ENCODE peak calls at places on chromosomes 1 and 21, in four cellular contexts. V is neuronal stem cell, P is IMR-90, W is trophoblast cell. T is an unnamed sample.

GRCh38 chr1:31897534-31898100 is 40.6 kb downstream of the PTP4A2 start:
- DNase-seq in P (no peak), V (no peak), W (no peak), T (no peak)

GRCh38 chr1:155127105-155127671 is 488 bp upstream of the EFNA1 start:
- DNase-seq in W (peak), V (no peak), P (peak), T (peak)

GRCh38 chr1:113226118-113226517 is 153.1 kb downstream of the LRIG2 start:
- DNase-seq in W (no peak), V (no peak), P (no peak), T (no peak)

GRCh38 chr1:51792864-51793263 is 85.7 kb downstream of the NRDC start:
- DNase-seq in W (no peak), P (peak), V (no peak), T (no peak)

GRCh38 chr1:38418195-38419030 is 371.8 kb upstream of the POU3F1 start:
- DNase-seq in V (peak), W (no peak), P (no peak), T (no peak)

GRCh38 chr1:17245926-17246325 is 3.0 kb upstream of the PADI3 start:
- DNase-seq in P (no peak), W (no peak), V (no peak), T (no peak)

GRCh38 chr1:95742591-95743089 is 508.6 kb downstream of the RWDD3 start:
- DNase-seq in W (no peak), V (no peak), P (peak), T (peak)

GRCh38 chr1:174690266-174690665 is 242.5 kb downstream of the GPR52 start:
- DNase-seq in P (no peak), W (no peak), V (no peak), T (no peak)

GRCh38 chr1:172431721-172432192 is 11.3 kb downstream of the C1orf105 start:
- DNase-seq in W (peak), P (no peak), V (no peak), T (peak)

GRCh38 chr1:17046043-17046657 is 7.7 kb downstream of the SDHB start:
- DNase-seq in P (peak), W (peak), V (no peak), T (no peak)

GRCh38 chr1:163528710-163529348 is 207.1 kb downstream of the NUF2 start:
- DNase-seq in V (no peak), P (peak), W (peak), T (no peak)

GRCh38 chr1:112317140-112317539 is 78.9 kb upstream of the CTTNBP2NL start:
- DNase-seq in P (no peak), W (no peak), V (no peak), T (no peak)

DNA sequence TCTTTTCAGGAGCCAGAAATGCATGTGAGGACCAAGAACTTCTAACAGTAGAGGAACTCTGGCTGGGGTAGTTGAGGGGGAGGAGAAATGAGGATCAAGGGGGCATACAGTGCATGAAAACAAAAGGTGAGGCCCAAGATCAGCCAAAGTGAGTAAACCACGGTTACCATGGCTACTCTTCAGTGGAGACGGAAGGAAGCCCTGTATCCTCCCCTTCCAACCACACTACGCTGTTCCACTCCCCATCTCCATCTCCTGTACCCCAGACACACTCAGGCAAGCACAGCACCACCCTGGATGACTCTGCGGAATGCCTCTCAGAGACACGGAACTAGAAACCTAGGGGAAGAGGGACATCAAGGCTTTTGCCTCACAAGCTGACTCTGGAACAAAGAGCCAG is 157.6 kb upstream of the CAMK1G start:
- DNase-seq in W (no peak), P (no peak), V (no peak), T (no peak)
- H2BK5ac ChIP-seq in W (no peak), P (no peak), V (no peak), T (no peak)

GRCh38 chr1:87231703-87232363 is 96.8 kb upstream of the LMO4 start:
- DNase-seq in V (no peak), W (no peak), P (no peak), T (no peak)

GRCh38 chr1:87224209-87224608 is 104.5 kb upstream of the LMO4 start:
- DNase-seq in W (peak), V (no peak), P (peak), T (no peak)

GRCh38 chr1:87221008-87221407 is 107.7 kb upstream of the LMO4 start:
- DNase-seq in W (peak), P (peak), V (no peak), T (no peak)

GRCh38 chr1:87227651-87228050 is 101.0 kb upstream of the LMO4 start:
- DNase-seq in P (no peak), V (no peak), W (no peak), T (no peak)

DNA sequence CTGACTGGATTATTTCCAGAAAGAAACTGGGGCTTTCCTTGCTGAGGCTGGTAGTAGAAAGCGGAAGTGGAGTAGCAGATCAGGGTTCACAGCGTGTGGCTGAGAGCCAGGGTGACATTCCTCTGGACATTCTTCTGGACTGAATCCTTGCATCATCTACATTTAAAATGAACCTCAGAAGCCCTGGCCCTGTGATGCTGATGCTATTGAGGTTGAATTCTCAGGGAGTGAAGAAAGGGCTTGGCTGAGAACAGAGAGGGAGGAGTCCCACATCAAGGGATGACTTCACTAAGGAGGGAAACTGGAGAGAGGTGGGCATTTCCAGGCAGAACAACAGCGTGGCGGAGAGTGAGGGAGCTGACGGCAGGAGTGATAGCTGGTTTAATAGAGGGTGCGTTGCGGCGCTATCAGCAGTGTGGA is 102.3 kb upstream of the LMO4 start:
- DNase-seq in P (peak), V (peak), W (peak), T (peak)
- H2BK5ac ChIP-seq in P (peak), V (no peak), W (no peak), T (no peak)

GRCh38 chr1:94578856-94579255 is 37.3 kb upstream of the F3 start:
- DNase-seq in W (peak), P (peak), V (no peak), T (no peak)

GRCh38 chr1:94580367-94581115 is 39.0 kb upstream of the F3 start:
- DNase-seq in W (peak), P (peak), V (no peak), T (no peak)

GRCh38 chr1:94582578-94582977 is 41.0 kb upstream of the F3 start:
- DNase-seq in W (peak), P (no peak), V (no peak), T (no peak)

DNA sequence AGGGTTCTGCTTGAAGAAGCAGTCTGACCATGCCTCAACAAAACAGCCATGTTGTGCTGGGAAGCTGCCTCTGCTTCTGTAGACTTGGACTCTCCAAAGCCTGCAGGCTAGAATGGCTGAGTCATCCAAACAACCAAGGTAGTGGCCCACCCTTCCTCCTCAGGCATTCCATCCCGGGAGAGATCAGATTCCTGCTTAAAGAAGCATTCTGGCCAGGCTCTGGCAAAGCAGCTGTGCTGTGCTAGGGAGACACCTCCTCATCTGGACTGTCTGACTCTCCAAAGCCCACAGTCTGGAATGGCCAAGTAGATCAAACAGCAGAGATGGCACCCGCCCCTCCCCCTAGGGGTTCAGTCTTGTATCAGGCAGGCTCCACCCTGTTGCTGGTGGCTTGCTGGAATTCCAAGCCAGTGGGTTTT is 38.3 kb upstream of the F3 start:
- DNase-seq in W (peak), P (peak), V (no peak), T (peak)
- H2BK5ac ChIP-seq in W (peak), P (peak), V (no peak), T (no peak)

GRCh38 chr1:245465666-245466065 is 310.9 kb downstream of the KIF26B start:
- DNase-seq in P (no peak), W (no peak), V (no peak), T (no peak)

GRCh38 chr1:245464290-245464689 is 309.5 kb downstream of the KIF26B start:
- DNase-seq in P (no peak), V (no peak), W (no peak), T (no peak)

GRCh38 chr1:245461681-245462080 is 306.9 kb downstream of the KIF26B start:
- DNase-seq in P (no peak), W (peak), V (no peak), T (no peak)

GRCh38 chr1:245462161-245462560 is 307.4 kb downstream of the KIF26B start:
- DNase-seq in V (no peak), W (peak), P (no peak), T (no peak)

GRCh38 chr1:245463392-245464165 is 308.8 kb downstream of the KIF26B start:
- DNase-seq in W (no peak), P (no peak), V (no peak), T (no peak)
- H2BK5ac ChIP-seq in W (no peak), P (no peak), V (no peak), T (no peak)

DNA sequence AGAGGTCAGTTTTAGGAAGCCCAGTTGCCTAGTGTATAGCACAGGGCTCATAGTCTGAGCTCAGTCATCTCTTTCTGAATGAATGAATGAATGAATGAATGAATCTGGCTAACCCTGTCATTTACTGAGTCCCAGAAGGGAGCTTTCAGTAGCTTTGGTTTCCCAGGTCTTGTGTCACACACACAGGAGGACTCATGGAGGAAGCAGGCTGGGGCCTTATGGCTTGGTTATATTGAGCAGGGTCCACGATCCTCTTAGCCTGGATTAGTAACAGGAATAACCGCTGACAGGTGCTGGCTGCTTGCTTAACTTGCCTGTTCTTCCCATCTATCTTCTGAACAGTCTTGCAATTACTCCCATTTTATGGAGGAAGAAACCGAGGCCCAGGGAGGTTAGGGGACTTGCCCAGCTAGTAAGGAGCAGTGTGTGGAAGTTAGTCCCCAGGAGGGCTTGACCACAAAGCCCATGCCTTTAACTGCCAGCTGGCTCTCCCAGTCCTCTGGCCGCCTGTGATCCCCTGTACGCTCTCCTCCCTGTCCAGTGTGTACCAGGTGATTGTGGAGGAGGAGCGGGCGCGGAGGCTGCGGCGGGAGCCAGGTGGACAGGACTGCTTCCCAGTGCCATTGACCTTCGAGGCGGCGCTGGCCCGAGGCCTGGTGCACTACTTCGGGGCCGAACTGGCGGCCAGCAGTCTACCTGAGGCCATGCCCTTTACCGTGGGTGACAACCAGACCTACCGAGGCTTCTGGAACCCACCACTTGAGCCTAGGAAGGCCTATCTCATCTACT is 46.0 kb downstream of the PTPRU start:
- DNase-seq in W (no peak), V (no peak), P (no peak), T (no peak)
- H2BK5ac ChIP-seq in W (peak), V (no peak), P (no peak), T (no peak)

DNA sequence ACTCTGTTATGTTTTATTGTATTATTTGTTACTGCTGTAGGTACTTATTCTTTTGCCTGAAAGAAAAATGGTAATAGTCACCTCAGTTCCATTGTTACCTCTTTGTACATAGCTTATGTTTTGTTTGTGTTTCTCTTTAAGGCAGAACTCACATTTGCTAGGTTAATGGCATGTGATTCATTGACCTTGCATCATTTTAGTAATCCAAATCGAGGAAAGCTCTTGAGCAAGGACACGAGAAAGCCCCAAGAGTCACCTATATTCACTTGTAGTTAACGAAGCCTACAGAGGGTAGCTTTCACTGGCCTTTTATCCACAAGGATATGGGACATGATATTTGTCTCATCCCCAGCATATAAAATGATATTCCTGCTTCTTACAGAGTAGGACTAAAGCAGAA is 1765.2 kb downstream of the NCAM2 start:
- DNase-seq in W (no peak), V (no peak), P (no peak), T (no peak)
- H2BK5ac ChIP-seq in W (no peak), V (no peak), P (no peak), T (no peak)

GRCh38 chr1:183636334-183636682 is 725 bp upstream of the ARPC5 start:
- DNase-seq in P (no peak), W (peak), V (no peak), T (no peak)

GRCh38 chr1:183635606-183636333 is at the start of gene ARPC5:
- DNase-seq in P (peak), W (peak), V (peak), T (peak)

GRCh38 chr1:183634429-183635065 is 1.0 kb downstream of the ARPC5 start:
- DNase-seq in W (peak), P (no peak), V (no peak), T (no peak)

GRCh38 chr1:183633676-183634343 is 1.8 kb downstream of the ARPC5 start:
- DNase-seq in V (no peak), P (peak), W (peak), T (no peak)

DNA sequence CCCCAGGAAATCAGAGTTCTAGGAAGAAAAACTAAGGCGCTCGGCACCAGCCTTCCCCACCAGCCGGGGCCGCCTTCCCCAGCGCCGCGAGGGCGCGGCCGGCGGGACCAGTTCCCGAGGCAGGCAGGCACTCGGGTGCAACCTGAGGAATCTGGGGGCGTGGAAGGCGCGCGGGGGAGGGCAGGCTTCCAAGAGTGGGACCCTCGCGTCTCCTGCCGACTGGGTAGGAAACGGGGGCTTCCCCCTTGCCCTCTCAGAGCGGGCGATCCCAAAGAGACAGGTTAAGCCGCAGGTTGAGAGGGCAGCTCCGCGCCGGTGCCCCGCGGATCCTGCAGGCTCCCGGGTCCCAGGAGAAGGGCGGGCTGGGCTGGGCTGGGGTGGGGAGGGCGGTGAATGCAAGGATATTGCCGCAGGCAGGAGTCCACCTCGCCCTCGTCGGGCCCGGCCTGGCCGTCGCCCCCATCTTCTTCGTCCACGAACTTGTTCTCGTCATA is 424 bp downstream of the ARPC5 start:
- DNase-seq in W (peak), V (no peak), P (no peak), T (no peak)
- H2BK5ac ChIP-seq in W (peak), V (peak), P (peak), T (no peak)

GRCh38 chr1:227906550-227906991 is 41.2 kb downstream of the WNT9A start:
- DNase-seq in W (no peak), V (no peak), P (no peak), T (no peak)

GRCh38 chr1:227904541-227905335 is 43.0 kb downstream of the WNT9A start:
- DNase-seq in P (no peak), W (no peak), V (no peak), T (no peak)

GRCh38 chr1:227903614-227904501 is 43.9 kb downstream of the WNT9A start:
- DNase-seq in W (no peak), P (no peak), V (no peak), T (no peak)

GRCh38 chr1:227907439-227908015 is 40.2 kb downstream of the WNT9A start:
- DNase-seq in V (no peak), W (no peak), P (no peak), T (no peak)

DNA sequence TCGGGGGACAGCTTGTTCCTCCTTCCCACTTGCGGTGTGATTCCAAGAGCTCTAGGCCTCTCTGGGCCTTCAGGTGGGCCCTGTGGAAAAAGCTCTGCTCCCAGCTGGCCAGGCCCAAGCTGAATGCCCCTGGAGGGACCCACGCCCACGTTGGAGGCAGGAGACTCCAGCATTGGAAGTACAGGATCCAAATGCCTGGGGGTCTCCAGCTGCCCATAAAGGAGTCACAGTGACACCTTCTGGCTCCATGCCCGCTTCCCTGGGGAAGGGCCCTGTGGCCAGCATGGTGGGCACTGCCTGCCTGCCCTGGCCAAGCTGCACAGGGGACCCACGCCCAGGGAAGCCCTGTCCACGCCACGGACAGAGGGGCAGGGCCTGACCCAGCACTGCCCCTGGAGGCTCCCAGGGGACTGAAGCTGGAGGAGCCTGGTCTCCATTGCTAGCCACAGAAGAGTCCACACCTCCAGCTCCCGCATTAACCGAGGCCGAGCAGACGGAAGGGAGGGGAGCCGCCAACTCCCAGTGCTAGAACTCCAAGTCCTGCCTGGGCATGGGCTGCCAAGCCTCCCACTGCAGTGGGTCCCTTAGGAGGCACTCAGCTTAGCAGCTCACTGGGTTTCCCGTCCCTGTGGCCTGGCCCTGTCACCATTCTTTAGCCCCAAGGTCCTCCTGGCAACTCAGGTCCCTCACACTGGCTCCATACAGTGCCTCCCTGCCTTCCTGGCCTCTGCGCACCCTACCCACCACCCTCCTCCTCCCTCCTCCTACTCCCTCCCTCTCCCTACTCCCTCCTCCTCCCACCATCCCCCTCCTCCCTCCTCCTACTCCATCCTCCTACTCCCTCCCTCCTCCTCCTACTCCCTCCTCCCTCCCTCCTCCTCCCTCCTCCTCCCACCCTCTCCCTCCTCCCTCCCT is 41.9 kb downstream of the WNT9A start:
- DNase-seq in P (no peak), W (no peak), V (no peak), T (no peak)
- H2BK5ac ChIP-seq in P (no peak), W (no peak), V (peak), T (no peak)

GRCh38 chr1:218617986-218618385 is 272.9 kb downstream of the TGFB2 start:
- DNase-seq in V (no peak), W (no peak), P (peak), T (no peak)

GRCh38 chr1:218613105-218613504 is 268.0 kb downstream of the TGFB2 start:
- DNase-seq in W (no peak), P (no peak), V (no peak), T (no peak)

GRCh38 chr1:218616681-218617080 is 271.5 kb downstream of the TGFB2 start:
- DNase-seq in V (no peak), W (no peak), P (peak), T (no peak)

GRCh38 chr1:218611916-218612580 is 266.9 kb downstream of the TGFB2 start:
- DNase-seq in P (no peak), V (no peak), W (no peak), T (no peak)
- H2BK5ac ChIP-seq in P (no peak), V (no peak), W (no peak), T (no peak)

T was measured in H9.